ENCODE peak calls at places on chromosome 2, in eight cellular contexts. C, T, K, Q, L, R, U and P are unnamed samples.

GRCh38 chr2:173210270-173211196 is 134.9 kb downstream of the MAP3K20 start:
- DNase-seq in C (no peak), T (peak; percentile 43), K (peak; percentile 34), Q (peak; percentile 89), L (peak; percentile 56), R (peak; percentile 93), U (peak; percentile 81), P (no peak)

GRCh38 chr2:97005353-97005752 is 19.0 kb upstream of the FAM178B start:
- DNase-seq in C (no peak), T (no peak), K (no peak), Q (no peak), L (no peak), R (no peak), U (no peak), P (no peak)

GRCh38 chr2:215504547-215504946 is 68.7 kb upstream of the FN1 start:
- DNase-seq in C (no peak), T (no peak), K (no peak), Q (no peak), L (no peak), R (no peak), U (no peak), P (no peak)

GRCh38 chr2:88590998-88591613 is 36.2 kb downstream of the EIF2AK3 start:
- DNase-seq in C (no peak), T (peak; percentile 5), K (peak; percentile 29), Q (no peak), L (peak; percentile 66), R (peak; percentile 66), U (peak; percentile 7), P (no peak)

GRCh38 chr2:11155326-11156059 is at the start of gene SLC66A3:
- DNase-seq in C (peak; percentile 16), T (no peak), K (no peak), Q (peak; percentile 73), L (no peak), R (peak; percentile 95), U (peak; percentile 88), P (no peak)

GRCh38 chr2:82789886-82790276 is 1669.2 kb downstream of the SUCLG1 start:
- DNase-seq in C (no peak), T (no peak), K (no peak), Q (no peak), L (no peak), R (no peak), U (no peak), P (no peak)

GRCh38 chr2:219724628-219725027 is 97.2 kb downstream of the SLC4A3 start:
- DNase-seq in C (no peak), T (no peak), K (no peak), Q (no peak), L (no peak), R (no peak), U (no peak), P (no peak)

GRCh38 chr2:220469201-220469600 is 841.8 kb downstream of the SLC4A3 start:
- DNase-seq in C (no peak), T (no peak), K (no peak), Q (no peak), L (no peak), R (no peak), U (peak; percentile 39), P (no peak)

GRCh38 chr2:46225730-46226129 is 71.5 kb upstream of the EPAS1 start:
- DNase-seq in C (no peak), T (no peak), K (no peak), Q (no peak), L (no peak), R (no peak), U (no peak), P (no peak)

GRCh38 chr2:31957748-31958717 is 52.8 kb downstream of the MEMO1 start:
- DNase-seq in C (no peak), T (no peak), K (no peak), Q (no peak), L (no peak), R (no peak), U (no peak), P (no peak)

GRCh38 chr2:164903214-164903613 is 52.1 kb downstream of the SLC38A11 start:
- DNase-seq in C (no peak), T (no peak), K (no peak), Q (peak; percentile 32), L (no peak), R (peak; percentile 85), U (no peak), P (no peak)

GRCh38 chr2:72023678-72024390 is 123.8 kb downstream of the CYP26B1 start:
- DNase-seq in C (no peak), T (no peak), K (no peak), Q (no peak), L (no peak), R (no peak), U (no peak), P (no peak)

GRCh38 chr2:150355440-150355839 is 132.0 kb downstream of the RND3 start:
- DNase-seq in C (no peak), T (no peak), K (no peak), Q (no peak), L (no peak), R (no peak), U (no peak), P (no peak)

GRCh38 chr2:221455214-221455613 is 116.9 kb downstream of the EPHA4 start:
- DNase-seq in C (no peak), T (no peak), K (no peak), Q (no peak), L (no peak), R (no peak), U (no peak), P (no peak)

GRCh38 chr2:96788393-96789244 is 27.4 kb upstream of the CNNM3 start:
- DNase-seq in C (no peak), T (peak; percentile 22), K (no peak), Q (no peak), L (no peak), R (no peak), U (no peak), P (peak; percentile 84)

GRCh38 chr2:15846626-15847025 is 93.7 kb upstream of the MYCN start:
- DNase-seq in C (no peak), T (peak; percentile 11), K (no peak), Q (no peak), L (no peak), R (no peak), U (no peak), P (no peak)

GRCh38 chr2:74186038-74186437 is 7.4 kb upstream of the MOB1A start:
- DNase-seq in C (no peak), T (peak; percentile 14), K (no peak), Q (no peak), L (peak; percentile 67), R (no peak), U (no peak), P (no peak)

GRCh38 chr2:33354981-33355380 is 121.5 kb upstream of the RASGRP3 start:
- DNase-seq in C (no peak), T (no peak), K (no peak), Q (peak; percentile 86), L (no peak), R (no peak), U (no peak), P (no peak)

GRCh38 chr2:122543815-122544214 is 788.4 kb downstream of the TSN start:
- DNase-seq in C (no peak), T (no peak), K (no peak), Q (peak; percentile 17), L (no peak), R (no peak), U (no peak), P (no peak)

GRCh38 chr2:233489666-233490065 is 76.9 kb downstream of the USP40 start:
- DNase-seq in C (no peak), T (peak; percentile 32), K (no peak), Q (no peak), L (no peak), R (no peak), U (no peak), P (no peak)

GRCh38 chr2:174729797-174730529 is 34.3 kb downstream of the CHRNA1 start:
- DNase-seq in C (no peak), T (no peak), K (peak; percentile 25), Q (no peak), L (peak; percentile 32), R (no peak), U (peak; percentile 10), P (no peak)

GRCh38 chr2:223758131-223758840 is 79.1 kb downstream of the AP1S3 start:
- DNase-seq in C (no peak), T (no peak), K (no peak), Q (no peak), L (no peak), R (no peak), U (no peak), P (no peak)

GRCh38 chr2:100409975-100410647 is 7.4 kb downstream of the CHST10 start:
- DNase-seq in C (no peak), T (no peak), K (no peak), Q (no peak), L (no peak), R (no peak), U (no peak), P (no peak)

GRCh38 chr2:46213906-46214305 is 83.3 kb upstream of the EPAS1 start:
- DNase-seq in C (no peak), T (no peak), K (no peak), Q (no peak), L (no peak), R (no peak), U (no peak), P (no peak)

GRCh38 chr2:235690082-235690808 is 196.4 kb downstream of the AGAP1 start:
- DNase-seq in C (no peak), T (no peak), K (no peak), Q (no peak), L (no peak), R (no peak), U (no peak), P (peak; percentile 83)

GRCh38 chr2:199855812-199856211 is 4.8 kb upstream of the FTCDNL1 start:
- DNase-seq in C (no peak), T (no peak), K (no peak), Q (no peak), L (no peak), R (no peak), U (no peak), P (no peak)

GRCh38 chr2:238380785-238381184 is 45.9 kb upstream of the ASB1 start:
- DNase-seq in C (no peak), T (no peak), K (no peak), Q (peak; percentile 46), L (no peak), R (no peak), U (no peak), P (no peak)

GRCh38 chr2:123747316-123747715 is 277.8 kb upstream of the CNTNAP5 start:
- DNase-seq in C (no peak), T (no peak), K (no peak), Q (no peak), L (no peak), R (no peak), U (no peak), P (no peak)

GRCh38 chr2:52629944-52630343 is 1137.7 kb upstream of the CHAC2 start:
- DNase-seq in C (no peak), T (no peak), K (no peak), Q (no peak), L (no peak), R (no peak), U (no peak), P (no peak)